ENCODE peak calls at places on chromosomes 13 and 19, in eight cellular contexts. P is AG10803, E is A549, U is endothelial cell, B is mucosa of descending colon, V is tibial nerve, Y is neural progenitor cell, A is AG04449. N is an unnamed sample.

GRCh38 chr19:58052256-58052655 is 6.8 kb upstream of the ZNF135 start:
- DNase-seq in P (no peak), E (no peak), U (no peak), B (no peak), V (no peak), Y (no peak), A (no peak), N (no peak)

GRCh38 chr19:29365836-29366417 is 153.0 kb upstream of the UQCRFS1 start:
- DNase-seq in P (no peak), E (no peak), U (no peak), B (no peak), V (no peak), Y (no peak), A (no peak), N (no peak)

GRCh38 chr13:96946709-96947311 is 47.5 kb downstream of the OXGR1 start:
- DNase-seq in P (no peak), E (no peak), U (no peak), B (peak; percentile 44), V (no peak), Y (no peak), A (no peak), N (no peak)

GRCh38 chr19:46115396-46116109 is 8.9 kb downstream of the IGFL3 start:
- DNase-seq in P (peak; percentile 48), E (no peak), U (no peak), B (no peak), V (no peak), Y (no peak), A (no peak), N (no peak)

GRCh38 chr13:59950201-59950730 is 213.5 kb downstream of the DIAPH3 start:
- DNase-seq in P (peak; percentile 25), E (no peak), U (no peak), B (no peak), V (no peak), Y (no peak), A (peak; percentile 31), N (no peak)

GRCh38 chr19:6532244-6532999 is 1.6 kb downstream of the TNFSF9 start:
- DNase-seq in P (no peak), E (peak; percentile 45), U (no peak), B (peak; percentile 61), V (no peak), Y (no peak), A (no peak), N (no peak)

GRCh38 chr19:19750131-19750841 is 17.4 kb upstream of the ZNF14 start:
- DNase-seq in P (no peak), E (no peak), U (no peak), B (no peak), V (no peak), Y (no peak), A (no peak), N (no peak)

GRCh38 chr13:47611664-47612288 is 389.3 kb downstream of the SUCLA2 start:
- DNase-seq in P (no peak), E (no peak), U (no peak), B (no peak), V (no peak), Y (no peak), A (no peak), N (no peak)

GRCh38 chr19:46866407-46867132 is 5.8 kb downstream of the ARHGAP35 start:
- DNase-seq in P (no peak), E (peak; percentile 58), U (no peak), B (no peak), V (no peak), Y (no peak), A (no peak), N (no peak)

GRCh38 chr19:13637664-13638063 is 126.7 kb upstream of the MRI1 start:
- DNase-seq in P (peak; percentile 34), E (no peak), U (no peak), B (no peak), V (no peak), Y (no peak), A (peak; percentile 29), N (no peak)

GRCh38 chr19:13633522-13633922 is 127.2 kb upstream of the CACNA1A start:
- DNase-seq in P (no peak), E (no peak), U (no peak), B (no peak), V (no peak), Y (no peak), A (no peak), N (no peak)

GRCh38 chr19:13639342-13639929 is 124.9 kb upstream of the MRI1 start:
- DNase-seq in P (no peak), E (no peak), U (no peak), B (no peak), V (no peak), Y (no peak), A (no peak), N (no peak)

GRCh38 chr19:13633109-13633508 is 126.8 kb upstream of the CACNA1A start:
- DNase-seq in P (no peak), E (no peak), U (no peak), B (peak; percentile 79), V (no peak), Y (peak; percentile 64), A (peak; percentile 9), N (no peak)

GRCh38 chr19:13634658-13635057 is 128.4 kb upstream of the CACNA1A start:
- DNase-seq in P (no peak), E (no peak), U (no peak), B (no peak), V (no peak), Y (no peak), A (no peak), N (no peak)
- TF ChIP-seq CTCF in P (no peak), E (no peak), U (no peak), B (no peak), V (no peak), Y (no peak), A (no peak), N (no peak)

GRCh38 chr13:53201454-53202225 is 173.0 kb downstream of the OLFM4 start:
- DNase-seq in P (no peak), E (no peak), U (peak; percentile 10), B (peak; percentile 53), V (no peak), Y (peak; percentile 77), A (no peak), N (peak; percentile 44)
- TF ChIP-seq CTCF in P (no peak), E (no peak), U (peak; percentile 49), B (no peak), V (peak; percentile 20), Y (peak; percentile 62), A (peak; percentile 29), N (peak; percentile 49)

GRCh38 chr19:13932911-13933393 is 5.3 kb downstream of the PODNL1 start:
- DNase-seq in P (no peak), E (no peak), U (no peak), B (no peak), V (no peak), Y (no peak), A (no peak), N (no peak)
- TF ChIP-seq CTCF in P (no peak), E (no peak), U (no peak), B (no peak), V (no peak), Y (no peak), A (no peak), N (no peak)

GRCh38 chr13:27199691-27200090 is 28.1 kb upstream of the USP12 start:
- DNase-seq in P (no peak), E (no peak), U (no peak), B (no peak), V (no peak), Y (no peak), A (no peak), N (no peak)

GRCh38 chr13:27201661-27202060 is 30.1 kb upstream of the USP12 start:
- DNase-seq in P (no peak), E (no peak), U (no peak), B (no peak), V (no peak), Y (no peak), A (no peak), N (no peak)

GRCh38 chr13:27200413-27201066 is 28.9 kb upstream of the USP12 start:
- DNase-seq in P (no peak), E (no peak), U (no peak), B (no peak), V (no peak), Y (no peak), A (no peak), N (no peak)

GRCh38 chr13:27203186-27203585 is 31.6 kb upstream of the USP12 start:
- DNase-seq in P (no peak), E (no peak), U (no peak), B (no peak), V (no peak), Y (no peak), A (no peak), N (no peak)

DNA sequence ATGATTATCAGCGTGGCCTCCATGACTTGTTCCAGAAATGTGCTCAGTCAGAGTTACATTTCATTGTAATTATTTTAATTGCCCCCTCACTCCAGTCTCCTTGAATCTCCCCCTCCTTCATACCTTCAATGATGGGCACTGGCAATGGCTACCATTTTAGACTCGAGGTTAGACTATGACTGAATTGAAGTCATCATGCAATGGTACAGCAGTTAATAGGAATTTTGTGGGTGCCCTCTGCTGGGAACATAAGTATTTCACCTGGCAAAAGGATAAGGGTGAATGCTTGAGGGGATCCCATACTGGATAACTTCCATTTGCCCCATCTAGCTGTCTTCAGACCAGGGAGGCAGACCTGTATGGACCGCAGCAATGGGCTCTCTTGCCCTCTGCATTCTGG is 32.2 kb upstream of the USP12 start:
- DNase-seq in P (peak; percentile 12), E (peak; percentile 44), U (no peak), B (no peak), V (peak; percentile 15), Y (no peak), A (no peak), N (no peak)
- TF ChIP-seq CTCF in P (peak; percentile 23), E (peak; percentile 37), U (no peak), B (no peak), V (no peak), Y (no peak), A (no peak), N (no peak)

GRCh38 chr19:5352229-5352763 is 11.7 kb upstream of the PTPRS start:
- DNase-seq in P (no peak), E (peak; percentile 41), U (no peak), B (no peak), V (no peak), Y (peak; percentile 45), A (no peak), N (no peak)

GRCh38 chr19:5356428-5356827 is 15.8 kb upstream of the PTPRS start:
- DNase-seq in P (no peak), E (no peak), U (no peak), B (no peak), V (no peak), Y (peak; percentile 31), A (no peak), N (no peak)

GRCh38 chr19:5355693-5356092 is 15.1 kb upstream of the PTPRS start:
- DNase-seq in P (no peak), E (no peak), U (no peak), B (no peak), V (no peak), Y (no peak), A (no peak), N (no peak)

GRCh38 chr19:5355076-5355475 is 14.5 kb upstream of the PTPRS start:
- DNase-seq in P (no peak), E (no peak), U (no peak), B (no peak), V (no peak), Y (no peak), A (no peak), N (no peak)

DNA sequence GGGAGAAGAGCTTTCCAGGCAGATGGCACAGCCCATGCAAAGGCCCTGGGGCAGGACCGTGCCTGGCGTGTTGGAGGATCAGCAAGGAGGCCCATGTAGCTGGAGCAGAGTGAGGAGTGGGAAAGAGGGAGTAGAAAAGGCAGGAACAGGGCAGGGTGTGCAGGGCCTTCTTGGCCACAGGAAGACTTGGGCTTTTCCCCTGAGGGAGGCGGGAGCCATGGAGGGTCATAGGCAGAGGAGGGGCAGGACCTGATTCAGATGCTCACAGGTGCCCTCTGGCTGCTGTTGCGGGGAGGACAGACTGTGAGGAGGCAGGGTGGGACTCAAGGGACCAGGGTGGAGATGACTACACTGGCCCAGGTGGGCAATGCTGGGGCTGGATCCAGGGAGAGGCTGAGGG is 13.8 kb upstream of the PTPRS start:
- DNase-seq in P (no peak), E (peak; percentile 42), U (peak; percentile 28), B (no peak), V (no peak), Y (peak; percentile 39), A (no peak), N (peak; percentile 44)
- TF ChIP-seq CTCF in P (peak; percentile 27), E (no peak), U (peak; percentile 32), B (no peak), V (no peak), Y (peak; percentile 40), A (peak; percentile 38), N (peak; percentile 52)

N was measured in neural crest cell.